ENCODE peak calls at places on chromosomes 1 and 21, in seven cellular contexts. K is GM12892, J is thyroid gland, I is A549, U is ovary, P is K562, F is suprapubic skin. A is an unnamed sample.
A peak's percentile ranks its signal among the peaks of the same experiment; 100 is the strongest.

GRCh38 chr1:205066221-205066818 is 17.9 kb downstream of the TMEM81 start:
- DNase-seq in P (peak; percentile 38), F (peak; percentile 74), K (no peak), U (no peak), J (no peak), I (no peak), A (no peak)

GRCh38 chr1:109314805-109315204 is 8.0 kb upstream of the MYBPHL start:
- DNase-seq in U (no peak), P (no peak), F (no peak), K (no peak), I (no peak), J (no peak), A (no peak)

GRCh38 chr1:231931846-231932454 is 305.4 kb downstream of the DISC1 start:
- DNase-seq in U (no peak), P (peak; percentile 64), K (no peak), I (peak; percentile 53), J (no peak), F (no peak), A (peak; percentile 23)

GRCh38 chr1:225917536-225917935 is 6.5 kb downstream of the PYCR2 start:
- DNase-seq in I (peak; percentile 42), P (peak; percentile 37), J (no peak), F (no peak), U (no peak), K (no peak), A (no peak)

GRCh38 chr1:180617769-180618168 is 14.1 kb upstream of the XPR1 start:
- DNase-seq in P (no peak), F (no peak), K (no peak), U (no peak), J (no peak), I (no peak), A (no peak)

GRCh38 chr21:21165063-21165645 is 166.9 kb downstream of the NCAM2 start:
- DNase-seq in K (no peak), P (no peak), J (no peak), U (no peak), F (no peak), I (no peak), A (no peak)

GRCh38 chr1:3744646-3745045 is 7.6 kb upstream of the CCDC27 start:
- DNase-seq in K (no peak), I (no peak), J (no peak), F (no peak), U (no peak), P (no peak), A (no peak)

GRCh38 chr1:7983086-7983778 is 21.7 kb downstream of the PARK7 start:
- DNase-seq in U (no peak), I (no peak), J (no peak), K (no peak), F (no peak), P (no peak), A (no peak)

GRCh38 chr1:153790996-153791855 is 16.0 kb downstream of the SLC27A3 start:
- DNase-seq in P (peak; percentile 19), F (no peak), J (no peak), U (peak; percentile 15), I (no peak), K (peak; percentile 73), A (peak; percentile 60)

GRCh38 chr1:220272047-220272840 is at the start of gene RAB3GAP2:
- DNase-seq in U (peak; percentile 92), I (peak; percentile 95), K (peak; percentile 90), F (peak; percentile 96), P (peak; percentile 100), J (peak; percentile 97), A (peak; percentile 87)
- TF ChIP-seq POLR2A in U (peak; percentile 54), I (peak; percentile 87), K (peak; percentile 95), F (no peak), P (peak; percentile 95), J (peak; percentile 17), A (peak; percentile 92)

DNA sequence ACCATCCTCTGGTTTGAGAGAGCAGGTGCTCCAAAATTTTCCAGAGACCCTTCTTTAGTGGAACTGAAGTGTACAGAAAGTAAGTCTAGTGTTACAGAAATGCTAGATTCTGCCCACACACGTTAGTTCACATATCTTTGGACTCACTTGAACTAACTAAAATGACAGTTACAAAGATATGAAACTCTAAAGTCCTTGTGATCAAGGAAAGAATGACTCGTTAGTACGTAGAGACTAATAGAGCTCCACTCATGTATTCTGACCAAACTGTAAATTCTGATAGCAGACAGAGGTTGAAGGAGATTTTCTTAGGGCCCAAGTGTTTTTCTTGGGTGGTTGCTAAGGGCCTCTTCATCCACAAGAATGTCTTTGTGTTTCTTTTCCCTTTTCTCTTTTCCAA is 491.5 kb upstream of the B3GALT2 start:
- DNase-seq in F (no peak), I (no peak), J (peak; percentile 10), K (no peak), U (no peak), P (no peak), A (no peak)
- TF ChIP-seq POLR2A in F (no peak), I (no peak), J (no peak), K (no peak), U (no peak), P (no peak), A (no peak)

GRCh38 chr1:52635321-52636089 is 2.5 kb downstream of the SHISAL2A start:
- DNase-seq in F (no peak), I (no peak), U (no peak), K (no peak), J (no peak), P (no peak), A (no peak)

GRCh38 chr1:52633291-52633754 is 355 bp downstream of the SHISAL2A start:
- DNase-seq in K (peak; percentile 31), J (no peak), I (no peak), U (no peak), F (no peak), P (no peak), A (peak; percentile 30)

GRCh38 chr1:52634111-52634510 is 1.1 kb downstream of the SHISAL2A start:
- DNase-seq in J (no peak), U (no peak), K (no peak), I (no peak), P (no peak), F (no peak), A (no peak)

GRCh38 chr1:52631759-52632331 is 1.1 kb upstream of the SHISAL2A start:
- DNase-seq in P (peak; percentile 44), I (no peak), J (no peak), U (no peak), K (no peak), F (no peak), A (no peak)

DNA sequence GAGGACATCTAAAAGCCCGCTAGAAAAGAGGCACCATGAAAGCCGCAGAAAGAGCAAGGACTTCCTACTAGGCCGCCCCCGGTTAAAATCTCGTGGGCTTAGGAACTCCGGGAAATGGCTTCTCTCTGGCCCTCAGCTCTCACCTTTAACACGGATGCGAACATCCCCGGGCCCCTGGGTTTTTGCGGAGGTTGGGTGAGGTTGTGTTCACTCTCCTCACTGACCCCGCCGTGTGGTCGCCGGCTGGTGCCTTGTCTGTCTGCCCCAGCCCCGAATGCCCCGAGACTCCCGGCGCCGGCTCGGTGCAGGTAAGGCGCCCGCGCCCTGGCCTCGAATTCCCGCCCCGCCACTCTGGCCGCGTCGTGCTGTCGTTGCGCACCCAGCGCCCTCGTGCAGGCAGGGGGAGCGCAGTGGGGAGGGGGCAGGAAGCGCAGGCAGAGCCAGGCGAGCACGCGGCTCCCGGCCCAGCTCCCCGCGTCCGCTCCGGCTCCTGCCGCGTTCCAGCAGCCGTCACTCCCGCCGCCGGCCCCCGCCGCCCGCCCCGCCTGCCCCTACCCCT is at the start of gene SHISAL2A:
- DNase-seq in K (peak; percentile 42), J (peak; percentile 64), U (no peak), I (no peak), P (no peak), F (no peak), A (peak; percentile 46)
- TF ChIP-seq POLR2A in K (no peak), J (no peak), U (no peak), I (no peak), P (no peak), F (no peak), A (no peak)

DNA sequence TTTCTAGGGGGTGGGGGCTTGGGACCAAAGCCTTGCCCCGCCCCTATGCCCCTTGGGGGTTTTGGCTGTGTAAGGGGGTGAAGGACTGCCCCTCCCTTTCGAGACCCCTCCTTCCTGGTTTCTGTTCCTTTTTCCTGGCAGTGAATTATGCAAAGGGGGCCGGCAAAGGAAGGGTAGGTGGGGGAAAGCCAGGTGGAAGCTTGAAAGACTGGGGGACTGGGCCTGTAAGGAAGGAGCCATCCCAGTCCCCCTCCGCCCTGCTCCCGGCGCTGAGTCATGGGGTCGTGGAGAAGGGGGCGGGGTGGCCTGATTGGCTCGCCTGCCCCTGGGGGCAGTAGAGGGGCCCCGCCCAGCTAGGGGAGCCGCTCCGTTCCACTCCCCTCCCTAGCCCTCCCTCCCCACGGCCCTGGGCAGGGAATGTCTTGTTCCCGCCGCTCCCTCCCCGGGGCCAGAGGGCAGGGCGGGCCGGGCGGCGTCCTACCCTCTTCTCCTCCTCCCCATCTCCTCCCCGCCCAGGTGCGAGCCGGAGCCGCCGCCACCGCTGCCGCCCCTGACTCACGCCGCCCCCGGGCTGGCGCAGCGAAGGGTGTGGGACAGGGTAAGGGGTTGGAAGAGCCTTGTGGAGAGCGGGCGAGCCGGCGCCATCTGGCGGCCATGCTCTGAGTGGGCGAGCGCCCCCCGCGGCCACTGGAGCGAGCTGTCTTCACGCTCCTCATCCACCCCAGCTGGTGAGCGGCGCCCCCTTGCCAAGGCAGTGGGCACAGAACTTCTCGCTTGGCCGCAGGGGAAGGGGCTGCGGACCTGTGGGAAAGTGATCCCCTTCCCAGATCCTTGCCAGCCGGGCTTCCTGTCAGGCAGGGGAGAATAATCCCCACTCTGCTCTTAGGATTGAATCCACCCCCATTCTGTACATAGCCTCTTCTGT is 14.7 kb downstream of the ZBTB7B start:
- DNase-seq in I (peak; percentile 98), P (peak; percentile 96), J (peak; percentile 93), K (peak; percentile 88), U (peak; percentile 95), F (peak; percentile 95), A (peak; percentile 86)
- TF ChIP-seq POLR2A in I (no peak), P (peak; percentile 63), J (no peak), K (peak; percentile 43), U (peak; percentile 62), F (no peak), A (no peak)

DNA sequence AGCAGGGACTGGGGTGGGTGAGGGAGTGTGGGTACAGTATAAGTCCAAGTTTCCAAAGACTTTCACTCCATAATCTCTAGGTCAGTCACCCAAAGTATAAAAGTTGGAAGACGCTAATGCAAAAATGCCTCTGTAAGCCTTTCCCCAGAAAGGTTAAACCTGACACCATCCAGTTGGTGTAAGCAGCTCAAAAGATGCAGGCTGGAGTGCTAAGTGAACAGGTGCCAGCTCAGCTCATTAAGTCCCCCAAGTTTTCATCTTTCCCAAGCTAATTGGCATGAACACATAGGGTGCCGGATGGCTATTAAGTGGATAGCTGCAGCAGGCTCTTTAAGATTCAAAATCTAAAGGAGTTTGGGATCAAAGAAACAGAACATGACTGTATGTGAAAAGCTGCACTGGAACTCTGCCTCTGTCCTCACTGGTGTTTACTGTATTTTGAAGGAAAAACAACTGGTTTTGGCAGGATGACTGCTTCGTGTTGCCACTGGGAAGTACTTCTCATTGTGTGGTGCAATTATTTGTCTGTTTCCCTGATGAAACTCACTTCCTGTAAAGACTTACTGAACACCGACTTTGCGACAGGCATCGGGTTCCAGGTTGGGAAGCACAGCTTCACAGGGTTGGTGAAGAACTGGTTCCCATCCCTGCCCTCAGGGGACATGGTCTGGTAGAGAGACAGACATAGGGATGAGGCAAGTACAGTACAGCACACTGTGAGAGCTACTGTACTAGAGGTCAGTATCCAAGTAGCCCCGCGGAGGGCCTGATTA is 152.7 kb downstream of the DAB1 start:
- DNase-seq in P (no peak), J (no peak), U (no peak), F (no peak), I (no peak), K (no peak), A (no peak)
- TF ChIP-seq POLR2A in P (no peak), J (no peak), U (no peak), F (no peak), I (no peak), K (no peak), A (no peak)

A was measured in GM12891.